ENCODE peak calls at places on chromosomes 2 and 18, in five cellular contexts. U is GM23338, G is iris pigment epithelial cell, F is NCI-H446, C is T-helper 2 cell. V is an unnamed sample.

GRCh38 chr2:99775585-99775984 is 285.8 kb upstream of the REV1 start:
- DNase-seq in C (no peak), G (peak; percentile 6), U (peak; percentile 13), F (no peak), V (no peak)

GRCh38 chr2:211722928-211723327 is 815.7 kb downstream of the ERBB4 start:
- DNase-seq in C (no peak), F (no peak), U (no peak), G (no peak), V (no peak)

GRCh38 chr2:71402427-71402826 is 50.9 kb upstream of the DYSF start:
- DNase-seq in F (no peak), C (no peak), U (no peak), G (no peak), V (no peak)

GRCh38 chr2:152622228-152622627 is 95.0 kb downstream of the PRPF40A start:
- DNase-seq in C (no peak), F (no peak), U (no peak), G (no peak), V (no peak)

GRCh38 chr2:219415580-219416232 is 2.5 kb upstream of the DES start:
- DNase-seq in C (no peak), F (no peak), G (no peak), U (no peak), V (no peak)

GRCh38 chr2:45944075-45944474 is 292.6 kb downstream of the PRKCE start:
- DNase-seq in C (no peak), U (no peak), G (peak; percentile 86), F (no peak), V (no peak)

GRCh38 chr18:80136679-80137078 is 27.6 kb downstream of the ADNP2 start:
- DNase-seq in C (no peak), F (no peak), U (no peak), G (no peak), V (no peak)

GRCh38 chr18:74012954-74013630 is 134.5 kb downstream of the FBXO15 start:
- DNase-seq in U (peak; percentile 32), G (no peak), F (no peak), C (no peak), V (no peak)

GRCh38 chr2:22282215-22282614 is 1102.8 kb upstream of the KLHL29 start:
- DNase-seq in C (no peak), U (no peak), G (peak; percentile 25), F (no peak), V (no peak)

GRCh38 chr18:48967545-48967944 is 16.8 kb upstream of the SMAD7 start:
- DNase-seq in F (no peak), G (no peak), C (no peak), U (no peak), V (no peak)

GRCh38 chr2:217248312-217248935 is 388.6 kb upstream of the TNP1 start:
- DNase-seq in C (no peak), G (peak; percentile 46), F (peak; percentile 95), U (peak; percentile 14), V (peak; percentile 27)

GRCh38 chr2:195559431-195559914 is 97.6 kb upstream of the SLC39A10 start:
- DNase-seq in G (peak; percentile 96), C (no peak), U (peak; percentile 79), F (no peak), V (peak; percentile 98)

GRCh38 chr2:239261796-239262475 is 138.9 kb downstream of the HDAC4 start:
- DNase-seq in F (no peak), C (no peak), G (no peak), U (no peak), V (no peak)

GRCh38 chr2:157893611-157894010 is 17.5 kb upstream of the ACVR1 start:
- DNase-seq in G (no peak), C (no peak), F (no peak), U (no peak), V (no peak)

GRCh38 chr2:112712903-112713584 is 7.8 kb upstream of the NT5DC4 start:
- DNase-seq in G (peak; percentile 71), C (no peak), F (no peak), U (no peak), V (no peak)

GRCh38 chr2:46695283-46695682 is 215.9 kb downstream of the TMEM247 start:
- DNase-seq in U (no peak), F (peak; percentile 53), C (no peak), G (no peak), V (no peak)

GRCh38 chr2:98518106-98518505 is 73.4 kb downstream of the INPP4A start:
- DNase-seq in U (peak; percentile 37), F (no peak), C (no peak), G (peak; percentile 30), V (no peak)

GRCh38 chr2:234490239-234491074 is 6.4 kb downstream of the ARL4C start:
- DNase-seq in F (no peak), C (no peak), G (no peak), U (no peak), V (peak; percentile 59)

GRCh38 chr2:105398522-105399206 is at the start of gene FHL2:
- DNase-seq in C (peak; percentile 51), F (peak; percentile 43), G (peak; percentile 91), U (peak; percentile 92), V (no peak)

GRCh38 chr2:207513577-207514257 is 16.0 kb upstream of the CREB1 start:
- DNase-seq in U (no peak), C (no peak), G (peak; percentile 96), F (no peak), V (no peak)

GRCh38 chr2:30847329-30847728 is 40.1 kb upstream of the CAPN13 start:
- DNase-seq in U (no peak), F (no peak), G (no peak), C (no peak), V (no peak)

GRCh38 chr2:155815851-155816250 is 516.7 kb downstream of the NR4A2 start:
- DNase-seq in C (no peak), F (no peak), U (peak; percentile 75), G (peak; percentile 18), V (peak; percentile 10)

GRCh38 chr2:60053791-60054190 is 499.7 kb downstream of the BCL11A start:
- DNase-seq in U (no peak), F (no peak), G (no peak), C (no peak), V (no peak)

GRCh38 chr2:62968668-62969067 is 82.0 kb upstream of the OTX1 start:
- DNase-seq in G (no peak), U (no peak), C (no peak), F (no peak), V (no peak)

GRCh38 chr2:40760071-40760666 is 308.3 kb upstream of the SLC8A1 start:
- DNase-seq in G (peak; percentile 43), C (no peak), U (peak; percentile 74), F (peak; percentile 30), V (no peak)

GRCh38 chr2:199875400-199875799 is 24.4 kb upstream of the FTCDNL1 start:
- DNase-seq in U (peak; percentile 40), F (no peak), C (no peak), G (no peak), V (no peak)

GRCh38 chr2:28082131-28082530 is 191.6 kb downstream of the BABAM2 start:
- DNase-seq in F (no peak), G (peak; percentile 85), C (no peak), U (no peak), V (no peak)

GRCh38 chr18:34990571-34990970 is 50.6 kb upstream of the MAPRE2 start:
- DNase-seq in G (peak; percentile 28), C (no peak), U (no peak), F (no peak), V (no peak)